ENCODE peak calls at places on chromosome 17, in seven cellular contexts. A is OCI-LY7, Y is GM23248, R is thoracic aorta, Z is gastrocnemius medialis, T is psoas muscle, O is kidney epithelial cell. B is an unnamed sample. For H3K36me3, the result is how much of the 10 kb centered on the place peaks cover.

GRCh38 chr17:62670202-62670821 is 42.8 kb downstream of the MRC2 start:
- DNase-seq in A (no peak), Y (no peak), R (no peak), Z (no peak), T (peak), O (no peak), B (no peak)

GRCh38 chr17:77963441-77963840 is 4.9 kb downstream of the TNRC6C start:
- DNase-seq in A (no peak), Y (peak), R (no peak), Z (no peak), T (no peak), O (peak), B (peak)

GRCh38 chr17:66190738-66191606 is 961 bp downstream of the CEP112 start:
- DNase-seq in A (no peak), Y (peak), R (no peak), Z (no peak), T (no peak), O (no peak), B (peak)

GRCh38 chr17:48546924-48547838 is 2.3 kb upstream of the HOXB2 start:
- DNase-seq in A (no peak), Y (peak), R (no peak), Z (no peak), T (no peak), O (no peak), B (no peak)

GRCh38 chr17:12974319-12974661 is 43.5 kb downstream of the ELAC2 start:
- DNase-seq in A (no peak), Y (no peak), R (no peak), Z (no peak), T (no peak), O (no peak), B (no peak)

GRCh38 chr17:67390646-67391480 is 13.8 kb downstream of the PITPNC1 start:
- DNase-seq in A (no peak), Y (peak), R (no peak), Z (no peak), T (no peak), O (peak), B (peak)

GRCh38 chr17:80123791-80124190 is 22.4 kb downstream of the GAA start:
- DNase-seq in A (no peak), Y (peak), R (no peak), Z (no peak), T (peak), O (peak), B (peak)

GRCh38 chr17:2564876-2565275 is 28.6 kb upstream of the PAFAH1B1 start:
- DNase-seq in A (no peak), Y (no peak), R (no peak), Z (no peak), T (no peak), O (peak), B (no peak)

GRCh38 chr17:70132505-70132904 is 36.8 kb upstream of the KCNJ2 start:
- DNase-seq in A (no peak), Y (no peak), R (no peak), Z (no peak), T (no peak), O (no peak), B (no peak)

GRCh38 chr17:16380640-16381495 is at the start of gene UBB:
- DNase-seq in A (peak), Y (peak), R (peak), Z (peak), T (peak), O (peak), B (peak)

GRCh38 chr17:53607475-53607874 is 215.3 kb upstream of the KIF2B start:
- DNase-seq in A (no peak), Y (no peak), R (no peak), Z (no peak), T (no peak), O (no peak), B (no peak)

GRCh38 chr17:28849281-28849680 is 5.5 kb upstream of the ERAL1 start:
- DNase-seq in A (no peak), Y (peak), R (no peak), Z (no peak), T (no peak), O (no peak), B (no peak)

GRCh38 chr17:34756670-34757021 is 177.3 kb downstream of the TMEM132E start:
- DNase-seq in A (no peak), Y (peak), R (no peak), Z (no peak), T (no peak), O (no peak), B (peak)

GRCh38 chr17:79338589-79338988 is 264.0 kb downstream of the ENGASE start:
- DNase-seq in A (peak), Y (peak), R (no peak), Z (no peak), T (no peak), O (no peak), B (peak)

GRCh38 chr17:48444531-48445247 is 14.7 kb upstream of the SKAP1 start:
- DNase-seq in A (peak), Y (no peak), R (no peak), Z (no peak), T (no peak), O (no peak), B (no peak)

GRCh38 chr17:78342438-78343098 is 17.3 kb downstream of the SOCS3 start:
- DNase-seq in A (no peak), Y (peak), R (peak), Z (peak), T (peak), O (no peak), B (peak)

GRCh38 chr17:68580236-68580903 is 20.8 kb downstream of the FAM20A start:
- DNase-seq in A (no peak), Y (peak), R (no peak), Z (no peak), T (peak), O (peak), B (peak)

GRCh38 chr17:55510986-55511721 is at the start of gene SMIM36:
- DNase-seq in A (no peak), Y (no peak), R (no peak), Z (no peak), T (no peak), O (no peak), B (no peak)

GRCh38 chr17:29219378-29220047 is 27.1 kb upstream of the CRYBA1 start:
- DNase-seq in A (peak), Y (peak), R (peak), Z (peak), T (peak), O (peak), B (peak)

GRCh38 chr17:3982541-3983017 is 18.3 kb upstream of the ATP2A3 start:
- DNase-seq in A (no peak), Y (no peak), R (no peak), Z (no peak), T (peak), O (no peak), B (no peak)

GRCh38 chr17:62653002-62653830 is 25.7 kb downstream of the MRC2 start:
- DNase-seq in A (no peak), Y (peak), R (peak), Z (no peak), T (peak), O (no peak), B (peak)

GRCh38 chr17:43655702-43656275 is 5.9 kb downstream of the MEOX1 start:
- DNase-seq in A (no peak), Y (no peak), R (no peak), Z (no peak), T (no peak), O (no peak), B (no peak)

GRCh38 chr17:74282587-74283370 is 8.7 kb downstream of the DNAI2 start:
- DNase-seq in A (no peak), Y (no peak), R (no peak), Z (no peak), T (no peak), O (no peak), B (no peak)

GRCh38 chr17:77734371-77735050 is 224.0 kb upstream of the TNRC6C start:
- DNase-seq in A (no peak), Y (peak), R (peak), Z (peak), T (peak), O (no peak), B (peak)

GRCh38 chr17:21774263-21774662 is 81.9 kb downstream of the KCNJ18 start:
- DNase-seq in A (no peak), Y (no peak), R (no peak), Z (no peak), T (no peak), O (no peak), B (no peak)

GRCh38 chr17:75555679-75556153 is 30.2 kb downstream of the LLGL2 start:
- DNase-seq in A (no peak), Y (no peak), R (no peak), Z (no peak), T (no peak), O (no peak), B (no peak)

GRCh38 chr17:36935681-36936454 is 1.4 kb upstream of the LHX1 start:
- DNase-seq in A (no peak), Y (no peak), R (no peak), Z (no peak), T (peak), O (no peak), B (no peak)

GRCh38 chr17:74639704-74640142 is 16.2 kb upstream of the CD300E start:
- DNase-seq in A (peak), Y (no peak), R (no peak), Z (no peak), T (no peak), O (no peak), B (no peak)

GRCh38 chr17:280901-281300 is 71.7 kb downstream of the RPH3AL start:
- DNase-seq in A (no peak), Y (no peak), R (no peak), Z (no peak), T (no peak), O (no peak), B (no peak)

DNA sequence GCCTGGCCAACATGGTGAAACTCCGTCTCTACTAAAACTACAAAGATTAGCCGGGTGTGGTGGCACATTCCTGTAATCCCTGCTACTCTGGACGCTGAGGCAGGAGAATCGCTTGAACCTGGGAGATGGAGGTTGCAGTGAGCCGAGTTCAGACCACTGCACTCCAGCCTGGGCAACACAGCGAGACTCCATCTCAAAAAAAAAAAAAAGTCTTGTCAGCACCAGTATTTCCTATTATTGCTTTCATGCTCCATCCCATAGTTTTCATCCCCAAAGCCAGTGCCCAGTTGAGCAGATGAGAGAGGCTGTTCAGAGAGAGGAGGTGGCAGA is 58.4 kb downstream of the WDR45B start:
- DNase-seq in A (no peak), Y (no peak), R (no peak), Z (no peak), T (no peak), O (no peak), B (no peak)
- H3K36me3 ChIP-seq in A (half or more), Y (under half), R (under half), Z (under half), T (under half), O (under half), B (under half)

GRCh38 chr17:81917565-81918332 is at the start of gene SIRT7:
- DNase-seq in A (peak), Y (peak), R (no peak), Z (peak), T (peak), O (no peak), B (peak)
- H3K36me3 ChIP-seq in A (half or more), Y (under half), R (under half), Z (under half), T (half or more), O (under half), B (under half)

DNA sequence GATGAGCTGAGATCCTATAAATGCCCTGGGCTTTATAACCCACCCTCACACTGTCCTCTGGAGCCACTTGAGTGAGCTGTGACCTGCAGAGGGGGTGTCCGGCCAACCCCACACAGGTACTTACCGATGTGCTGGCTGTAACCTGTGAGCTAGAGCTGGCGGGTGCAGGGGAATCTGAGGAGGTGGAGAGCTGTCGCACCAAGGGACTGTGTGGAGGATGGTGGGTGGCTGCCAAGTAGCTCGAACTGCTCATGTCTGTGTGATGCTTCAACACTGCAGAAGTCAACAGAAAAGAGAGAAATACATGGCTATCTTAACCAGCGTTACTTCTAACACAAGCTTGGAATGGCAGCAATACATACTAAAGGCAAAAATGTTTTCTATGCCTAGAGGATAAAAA is 39.4 kb downstream of the STH start:
- DNase-seq in A (no peak), Y (no peak), R (no peak), Z (no peak), T (no peak), O (no peak), B (no peak)
- H3K36me3 ChIP-seq in A (half or more), Y (half or more), R (under half), Z (half or more), T (half or more), O (under half), B (half or more)

DNA sequence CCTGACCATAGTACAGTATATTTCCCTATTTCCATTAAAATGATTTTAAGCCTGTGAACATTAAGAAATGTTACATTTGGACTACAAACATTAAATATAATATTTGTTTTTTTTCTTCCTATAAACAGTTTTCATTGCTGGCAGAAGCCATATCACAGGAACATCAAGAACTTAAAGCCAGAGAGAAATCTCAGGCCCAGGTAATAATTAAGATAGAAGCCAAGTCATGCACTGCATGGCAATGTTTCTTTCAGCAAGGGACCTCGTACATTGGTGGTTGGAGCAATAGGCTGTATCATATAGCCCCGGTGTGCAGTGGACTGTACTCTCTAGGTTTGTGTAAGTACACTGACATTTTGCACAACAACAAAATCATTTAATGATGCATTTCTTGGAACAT is 30.1 kb downstream of the CEP95 start:
- DNase-seq in A (no peak), Y (no peak), R (no peak), Z (no peak), T (no peak), O (no peak), B (no peak)
- H3K36me3 ChIP-seq in A (half or more), Y (half or more), R (under half), Z (half or more), T (half or more), O (under half), B (half or more)

GRCh38 chr17:42574463-42574862 is 3.1 kb downstream of the PSMC3IP start:
- DNase-seq in A (no peak), Y (no peak), R (no peak), Z (no peak), T (no peak), O (no peak), B (no peak)
- H3K36me3 ChIP-seq in A (half or more), Y (under half), R (under half), Z (half or more), T (half or more), O (under half), B (half or more)

GRCh38 chr17:45115871-45116270 is 16.4 kb downstream of the PLCD3 start:
- DNase-seq in A (no peak), Y (no peak), R (no peak), Z (no peak), T (no peak), O (no peak), B (no peak)
- H3K36me3 ChIP-seq in A (under half), Y (under half), R (half or more), Z (under half), T (under half), O (under half), B (half or more)

DNA sequence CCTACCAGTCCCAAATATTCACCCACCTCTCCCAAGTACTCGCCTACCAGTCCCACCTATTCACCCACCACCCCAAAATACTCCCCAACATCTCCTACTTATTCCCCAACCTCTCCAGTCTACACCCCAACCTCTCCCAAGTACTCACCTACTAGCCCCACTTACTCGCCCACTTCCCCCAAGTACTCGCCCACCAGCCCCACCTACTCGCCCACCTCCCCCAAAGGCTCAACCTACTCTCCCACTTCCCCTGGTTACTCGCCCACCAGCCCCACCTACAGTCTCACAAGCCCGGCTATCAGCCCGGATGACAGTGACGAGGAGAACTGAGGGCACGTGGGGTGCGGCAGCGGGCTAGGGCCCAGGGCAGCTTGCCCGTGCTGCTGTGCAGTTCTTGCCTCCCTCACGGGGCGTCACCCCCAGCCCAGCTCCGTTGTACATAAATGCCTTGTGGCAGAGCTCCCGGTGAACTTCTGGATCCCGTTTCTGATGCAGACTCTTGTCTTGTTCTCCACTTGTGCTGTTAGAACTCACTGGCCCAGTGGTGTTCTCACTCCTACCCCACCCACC is 29.8 kb downstream of the POLR2A start:
- DNase-seq in A (no peak), Y (peak), R (no peak), Z (no peak), T (no peak), O (no peak), B (no peak)
- H3K36me3 ChIP-seq in A (half or more), Y (under half), R (under half), Z (half or more), T (half or more), O (under half), B (half or more)